ENCODE peak calls at places on chromosomes 1 and 21, in five cellular contexts. One of them, this sample, is unnamed.

GRCh38 chr1:222090103-222090502 is 348.2 kb upstream of the DUSP10 start:
- DNase-seq in gastrocnemius medialis: no peak
- DNase-seq in coronary artery: no peak
- DNase-seq in lower lobe of right lung: no peak
- DNase-seq in OCI-LY7: no peak
- DNase-seq in this sample: no peak

GRCh38 chr1:221308534-221309511 is 429.6 kb downstream of the HLX start:
- DNase-seq in gastrocnemius medialis: no peak
- DNase-seq in coronary artery: no peak
- DNase-seq in lower lobe of right lung: no peak
- DNase-seq in OCI-LY7: no peak
- DNase-seq in this sample: no peak

GRCh38 chr21:17340081-17340480 is 172.8 kb upstream of the CXADR start:
- DNase-seq in gastrocnemius medialis: no peak
- DNase-seq in coronary artery: no peak
- DNase-seq in lower lobe of right lung: no peak
- DNase-seq in OCI-LY7: no peak
- DNase-seq in this sample: no peak

GRCh38 chr1:9293512-9294439 is 1.1 kb downstream of the SPSB1 start:
- DNase-seq in gastrocnemius medialis: no peak
- DNase-seq in coronary artery: no peak
- DNase-seq in lower lobe of right lung: no peak
- DNase-seq in OCI-LY7: peak; percentile 47
- DNase-seq in this sample: no peak

GRCh38 chr1:156970017-156970416 is 49.6 kb downstream of the LRRC71 start:
- DNase-seq in gastrocnemius medialis: no peak
- DNase-seq in coronary artery: no peak
- DNase-seq in lower lobe of right lung: no peak
- DNase-seq in OCI-LY7: peak; percentile 11
- DNase-seq in this sample: no peak

GRCh38 chr21:24456358-24456757 is 1150.9 kb downstream of the MRPL39 start:
- DNase-seq in gastrocnemius medialis: no peak
- DNase-seq in coronary artery: no peak
- DNase-seq in lower lobe of right lung: no peak
- DNase-seq in OCI-LY7: no peak
- DNase-seq in this sample: no peak

GRCh38 chr1:50508040-50508586 is 84.9 kb upstream of the DMRTA2 start:
- DNase-seq in gastrocnemius medialis: no peak
- DNase-seq in coronary artery: no peak
- DNase-seq in lower lobe of right lung: no peak
- DNase-seq in OCI-LY7: no peak
- DNase-seq in this sample: no peak

GRCh38 chr21:38303300-38303699 is 46.5 kb downstream of the KCNJ15 start:
- DNase-seq in gastrocnemius medialis: peak; percentile 38
- DNase-seq in coronary artery: peak; percentile 81
- DNase-seq in lower lobe of right lung: no peak
- DNase-seq in OCI-LY7: no peak
- DNase-seq in this sample: peak; percentile 82

GRCh38 chr21:44082648-44083436 is 24.4 kb upstream of the PWP2 start:
- DNase-seq in gastrocnemius medialis: no peak
- DNase-seq in coronary artery: no peak
- DNase-seq in lower lobe of right lung: no peak
- DNase-seq in OCI-LY7: no peak
- DNase-seq in this sample: no peak

GRCh38 chr1:6035719-6036118 is 10.0 kb upstream of the KCNAB2 start:
- DNase-seq in gastrocnemius medialis: no peak
- DNase-seq in coronary artery: no peak
- DNase-seq in lower lobe of right lung: no peak
- DNase-seq in OCI-LY7: no peak
- DNase-seq in this sample: no peak
- TF ChIP-seq CTCF in gastrocnemius medialis: no peak
- TF ChIP-seq CTCF in coronary artery: no peak
- TF ChIP-seq CTCF in lower lobe of right lung: no peak
- TF ChIP-seq CTCF in OCI-LY7: no peak
- TF ChIP-seq CTCF in this sample: no peak

GRCh38 chr1:204411451-204412245 is at the start of gene PPP1R15B:
- DNase-seq in gastrocnemius medialis: peak; percentile 95
- DNase-seq in coronary artery: peak; percentile 99
- DNase-seq in lower lobe of right lung: peak; percentile 98
- DNase-seq in OCI-LY7: peak; percentile 99
- DNase-seq in this sample: peak; percentile 85
- H3K27ac ChIP-seq in gastrocnemius medialis: peak within 1 kb of the TSS; percentile 99
- H3K27ac ChIP-seq in coronary artery: peak within 1 kb of the TSS; percentile 99
- H3K27ac ChIP-seq in lower lobe of right lung: peak within 1 kb of the TSS; percentile 99
- H3K27ac ChIP-seq in OCI-LY7: peak within 1 kb of the TSS; percentile 79
- H3K27ac ChIP-seq in this sample: peak within 1 kb of the TSS; percentile 100

DNA sequence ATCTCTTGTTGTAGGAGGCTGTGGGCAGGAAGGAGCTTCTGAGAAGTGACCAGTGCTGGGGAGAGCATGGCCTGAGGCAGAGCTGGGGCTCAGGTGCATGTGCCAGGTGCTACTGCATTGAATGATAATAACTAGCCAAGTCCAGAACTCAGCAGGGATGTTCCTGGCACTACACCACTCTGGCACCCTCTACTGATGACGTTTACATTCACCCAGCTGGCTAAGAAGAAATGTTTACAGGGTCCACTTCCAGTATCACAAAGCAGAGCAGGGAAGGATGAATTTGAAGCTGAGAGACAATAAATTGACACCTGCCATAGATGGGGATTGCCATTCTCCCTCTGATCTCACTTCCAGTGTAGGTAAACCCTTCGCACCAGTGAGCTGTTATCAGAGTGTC is 411.8 kb downstream of the SETD4 start:
- DNase-seq in gastrocnemius medialis: no peak
- DNase-seq in coronary artery: no peak
- DNase-seq in lower lobe of right lung: no peak
- DNase-seq in OCI-LY7: no peak
- DNase-seq in this sample: no peak
- TF ChIP-seq CTCF in gastrocnemius medialis: no peak
- TF ChIP-seq CTCF in coronary artery: no peak
- TF ChIP-seq CTCF in lower lobe of right lung: no peak
- TF ChIP-seq CTCF in OCI-LY7: no peak
- TF ChIP-seq CTCF in this sample: no peak

GRCh38 chr1:25738507-25738906 is 61.5 kb upstream of the SELENON start:
- DNase-seq in gastrocnemius medialis: no peak
- DNase-seq in coronary artery: no peak
- DNase-seq in lower lobe of right lung: no peak
- DNase-seq in OCI-LY7: no peak
- DNase-seq in this sample: no peak
- H3K27ac ChIP-seq in gastrocnemius medialis: no peak overlapping the region
- H3K27ac ChIP-seq in coronary artery: no peak overlapping the region
- H3K27ac ChIP-seq in lower lobe of right lung: no peak overlapping the region
- H3K27ac ChIP-seq in OCI-LY7: no peak overlapping the region
- H3K27ac ChIP-seq in this sample: no peak overlapping the region

GRCh38 chr1:92695104-92695503 is 89.8 kb downstream of the EVI5 start:
- DNase-seq in gastrocnemius medialis: no peak
- DNase-seq in coronary artery: no peak
- DNase-seq in lower lobe of right lung: no peak
- DNase-seq in OCI-LY7: no peak
- DNase-seq in this sample: no peak

GRCh38 chr1:92690212-92690906 is 94.5 kb downstream of the EVI5 start:
- DNase-seq in gastrocnemius medialis: no peak
- DNase-seq in coronary artery: no peak
- DNase-seq in lower lobe of right lung: no peak
- DNase-seq in OCI-LY7: no peak
- DNase-seq in this sample: no peak

GRCh38 chr1:92691937-92692336 is 93.0 kb downstream of the EVI5 start:
- DNase-seq in gastrocnemius medialis: no peak
- DNase-seq in coronary artery: no peak
- DNase-seq in lower lobe of right lung: no peak
- DNase-seq in OCI-LY7: no peak
- DNase-seq in this sample: no peak
- TF ChIP-seq CTCF in gastrocnemius medialis: no peak
- TF ChIP-seq CTCF in coronary artery: no peak
- TF ChIP-seq CTCF in lower lobe of right lung: no peak
- TF ChIP-seq CTCF in OCI-LY7: no peak
- TF ChIP-seq CTCF in this sample: no peak

DNA sequence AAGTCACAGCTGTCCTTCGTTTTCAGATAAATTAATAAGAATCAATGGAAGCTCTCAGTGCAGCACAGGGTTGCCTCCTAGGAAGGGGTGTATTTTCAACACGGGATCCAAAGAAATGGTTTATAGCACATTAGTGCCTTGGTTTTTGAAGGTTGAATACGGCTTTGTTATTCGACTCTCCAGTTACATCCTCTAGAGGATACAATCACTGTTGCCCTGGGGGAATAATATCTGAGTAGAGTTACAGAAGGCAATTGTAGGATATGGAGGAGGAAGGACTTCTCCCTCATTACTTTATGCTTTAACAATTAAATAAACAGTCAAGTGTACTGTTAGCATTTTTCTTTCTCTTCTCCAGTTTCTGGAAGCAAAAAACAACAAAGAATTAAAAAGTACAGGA is 14.3 kb upstream of the ZNF326 start:
- DNase-seq in gastrocnemius medialis: no peak
- DNase-seq in coronary artery: no peak
- DNase-seq in lower lobe of right lung: no peak
- DNase-seq in OCI-LY7: no peak
- DNase-seq in this sample: no peak
- H3K27ac ChIP-seq in gastrocnemius medialis: no peak overlapping the region
- H3K27ac ChIP-seq in coronary artery: no peak overlapping the region
- H3K27ac ChIP-seq in lower lobe of right lung: no peak overlapping the region
- H3K27ac ChIP-seq in OCI-LY7: no peak overlapping the region
- H3K27ac ChIP-seq in this sample: no peak overlapping the region

GRCh38 chr1:37828410-37829074 is 20.5 kb upstream of the YRDC start:
- DNase-seq in gastrocnemius medialis: no peak
- DNase-seq in coronary artery: no peak
- DNase-seq in lower lobe of right lung: no peak
- DNase-seq in OCI-LY7: no peak
- DNase-seq in this sample: no peak

GRCh38 chr1:37831109-37831508 is 23.1 kb upstream of the YRDC start:
- DNase-seq in gastrocnemius medialis: no peak
- DNase-seq in coronary artery: no peak
- DNase-seq in lower lobe of right lung: no peak
- DNase-seq in OCI-LY7: no peak
- DNase-seq in this sample: no peak

GRCh38 chr1:37831809-37832208 is 23.8 kb upstream of the YRDC start:
- DNase-seq in gastrocnemius medialis: no peak
- DNase-seq in coronary artery: no peak
- DNase-seq in lower lobe of right lung: no peak
- DNase-seq in OCI-LY7: no peak
- DNase-seq in this sample: no peak
- TF ChIP-seq CTCF in gastrocnemius medialis: no peak
- TF ChIP-seq CTCF in coronary artery: no peak
- TF ChIP-seq CTCF in lower lobe of right lung: no peak
- TF ChIP-seq CTCF in OCI-LY7: no peak
- TF ChIP-seq CTCF in this sample: no peak

DNA sequence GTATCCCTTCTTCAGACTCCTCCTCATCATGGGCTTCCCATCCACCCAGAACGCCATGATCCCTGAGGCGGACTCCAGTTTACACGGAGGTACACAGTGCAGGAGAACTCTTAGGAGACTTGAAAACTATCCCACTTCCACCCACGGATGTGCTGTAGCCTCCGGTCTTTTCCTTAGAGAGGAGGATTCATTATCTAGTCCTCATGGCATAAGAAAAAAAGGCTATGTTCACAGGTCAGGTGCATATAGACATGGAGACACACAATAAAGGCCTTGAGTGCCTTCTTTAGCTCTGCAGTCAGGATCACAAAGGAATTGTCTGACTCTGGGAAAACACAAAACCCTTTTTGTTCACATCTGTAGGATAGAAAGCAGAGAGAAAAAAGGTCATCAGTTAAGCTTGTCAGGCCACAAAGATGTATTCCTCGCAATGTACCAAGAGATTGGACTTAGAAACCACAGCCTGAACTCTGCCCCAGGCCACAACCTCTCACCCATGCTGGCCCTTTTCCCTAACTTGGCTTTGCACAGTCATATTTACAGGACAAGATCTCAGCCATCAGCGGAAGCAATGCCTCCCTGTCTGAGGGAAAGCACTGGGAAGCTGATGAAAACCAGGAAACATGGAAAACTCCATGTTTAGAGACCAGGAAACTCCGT is 9.0 kb downstream of the CRP start:
- DNase-seq in gastrocnemius medialis: no peak
- DNase-seq in coronary artery: no peak
- DNase-seq in lower lobe of right lung: no peak
- DNase-seq in OCI-LY7: no peak
- DNase-seq in this sample: no peak
- H3K27ac ChIP-seq in gastrocnemius medialis: no peak overlapping the region
- H3K27ac ChIP-seq in coronary artery: no peak overlapping the region
- H3K27ac ChIP-seq in lower lobe of right lung: no peak overlapping the region
- H3K27ac ChIP-seq in OCI-LY7: no peak overlapping the region
- H3K27ac ChIP-seq in this sample: no peak overlapping the region

GRCh38 chr1:38685373-38685772 is 174.2 kb downstream of the RRAGC start:
- DNase-seq in gastrocnemius medialis: no peak
- DNase-seq in coronary artery: no peak
- DNase-seq in lower lobe of right lung: no peak
- DNase-seq in OCI-LY7: no peak
- DNase-seq in this sample: no peak
- TF ChIP-seq CTCF in gastrocnemius medialis: no peak
- TF ChIP-seq CTCF in coronary artery: no peak
- TF ChIP-seq CTCF in lower lobe of right lung: no peak
- TF ChIP-seq CTCF in OCI-LY7: no peak
- TF ChIP-seq CTCF in this sample: no peak